ENCODE peak calls at places on chromosome 22, in seven cellular contexts. B is activated CD8-positive, alpha-beta T cell treated with anti-CD3 and anti-CD28 coated beads for 36 hours; K is stimulated activated CD4-positive, alpha-beta T cell treated with anti-CD3 and anti-CD28 coated beads, Interleukin-15, amount 100 ng/mL, for 24 hours; F is Daoy; J is effector memory CD4-positive, alpha-beta T cell; D is H54; L is memory B cell. P is an unnamed sample.

GRCh38 chr22:39593931-39594285 is 23.4 kb downstream of the CACNA1I start:
- DNase-seq in K (no peak), J (no peak), B (no peak), D (no peak), L (no peak), F (no peak), P (no peak)

GRCh38 chr22:38830026-38830844 is 13.6 kb downstream of the NPTXR start:
- DNase-seq in B (no peak), L (no peak), J (no peak), K (no peak), F (no peak), D (no peak), P (no peak)

GRCh38 chr22:38338772-38339379 is 21.6 kb upstream of the CSNK1E start:
- DNase-seq in B (no peak), L (no peak), D (no peak), F (no peak), K (no peak), J (no peak), P (no peak)

GRCh38 chr22:42270178-42270511 is 308 bp downstream of the TCF20 start:
- DNase-seq in K (peak), J (no peak), F (peak), L (peak), B (no peak), D (peak), P (no peak)

GRCh38 chr22:37370306-37370979 is 56.8 kb downstream of the ELFN2 start:
- DNase-seq in L (no peak), J (no peak), K (no peak), D (no peak), F (no peak), B (no peak), P (no peak)

GRCh38 chr22:36578619-36579018 is 49.7 kb upstream of the EIF3D start:
- DNase-seq in J (no peak), K (no peak), D (no peak), L (no peak), F (no peak), B (no peak), P (no peak)

GRCh38 chr22:37848587-37849088 is 581 bp upstream of the EIF3L start:
- DNase-seq in B (peak), J (no peak), L (no peak), K (peak), F (no peak), D (no peak), P (peak)

GRCh38 chr22:36406721-36407120 is 19.0 kb upstream of the MYH9 start:
- DNase-seq in L (no peak), K (no peak), D (no peak), J (no peak), F (no peak), B (no peak), P (no peak)

GRCh38 chr22:30485362-30485988 is 13.7 kb upstream of the SEC14L3 start:
- DNase-seq in B (peak), D (peak), J (peak), F (peak), K (peak), L (peak), P (peak)

GRCh38 chr22:25779426-25779825 is 37.4 kb downstream of the MYO18B start:
- DNase-seq in B (no peak), J (no peak), D (no peak), L (no peak), F (no peak), K (no peak), P (no peak)

GRCh38 chr22:22817468-22818201 is 70.0 kb upstream of the IGLL5 start:
- DNase-seq in L (no peak), F (no peak), K (no peak), J (no peak), D (no peak), B (no peak), P (no peak)

GRCh38 chr22:19959587-19960490 is 18.2 kb upstream of the TXNRD2 start:
- DNase-seq in D (no peak), B (no peak), K (no peak), F (no peak), J (no peak), L (no peak), P (no peak)

GRCh38 chr22:36221799-36222751 is 17.3 kb downstream of the APOL2 start:
- DNase-seq in D (no peak), B (peak), K (peak), F (peak), J (peak), L (peak), P (peak)

GRCh38 chr22:37777122-37777687 is 30.5 kb upstream of the GCAT start:
- DNase-seq in J (no peak), D (peak), K (no peak), L (no peak), B (no peak), F (peak), P (peak)

GRCh38 chr22:41538583-41538982 is 5.7 kb downstream of the POLR3H start:
- DNase-seq in B (no peak), D (no peak), K (no peak), F (no peak), L (no peak), J (no peak), P (no peak)

GRCh38 chr22:50544078-50544745 is 1.5 kb upstream of the KLHDC7B start:
- DNase-seq in J (peak), K (peak), L (peak), D (no peak), B (peak), F (peak), P (peak)

GRCh38 chr22:32858121-32858703 is 56.7 kb downstream of the TIMP3 start:
- DNase-seq in F (no peak), J (no peak), L (no peak), D (no peak), K (no peak), B (no peak), P (no peak)

GRCh38 chr22:23068832-23069385 is 1.4 kb upstream of the GNAZ start:
- DNase-seq in J (no peak), L (no peak), F (no peak), K (no peak), B (no peak), D (no peak), P (no peak)

GRCh38 chr22:32904044-32904443 is 102.5 kb downstream of the TIMP3 start:
- DNase-seq in D (peak), L (no peak), K (peak), F (peak), J (no peak), B (peak), P (peak)

GRCh38 chr22:40444483-40444787 is 74.0 kb downstream of the SGSM3 start:
- DNase-seq in L (no peak), D (no peak), B (no peak), F (no peak), K (no peak), J (no peak), P (no peak)

GRCh38 chr22:36417281-36417686 is 29.5 kb upstream of the MYH9 start:
- DNase-seq in F (peak), B (no peak), L (no peak), K (no peak), D (peak), J (no peak), P (peak)

GRCh38 chr22:46067159-46068111 is 82.9 kb upstream of the PPARA start:
- DNase-seq in K (no peak), L (no peak), B (no peak), D (no peak), F (peak), J (no peak), P (peak)

GRCh38 chr22:49880281-49880680 is 26.6 kb downstream of the ZBED4 start:
- DNase-seq in K (no peak), J (no peak), L (no peak), B (peak), F (no peak), D (no peak), P (peak)

GRCh38 chr22:40567106-40567505 is 69.4 kb downstream of the MRTFA start:
- DNase-seq in J (no peak), L (no peak), B (no peak), F (no peak), D (no peak), K (no peak), P (no peak)

GRCh38 chr22:46504586-46504985 is 32.8 kb downstream of the CELSR1 start:
- DNase-seq in L (no peak), K (no peak), J (no peak), B (no peak), F (no peak), D (no peak), P (no peak)

GRCh38 chr22:21939392-21940319 is 13.0 kb downstream of the PPM1F start:
- DNase-seq in L (no peak), K (no peak), D (no peak), J (no peak), F (no peak), B (no peak), P (no peak)

GRCh38 chr22:42222140-42222539 is 48.3 kb downstream of the TCF20 start:
- DNase-seq in L (no peak), B (no peak), K (no peak), J (no peak), F (no peak), D (no peak), P (no peak)

GRCh38 chr22:18058770-18059169 is 19.0 kb upstream of the PEX26 start:
- DNase-seq in B (no peak), D (no peak), J (no peak), F (no peak), K (no peak), L (no peak), P (no peak)

GRCh38 chr22:49724030-49724892 is 103.4 kb downstream of the BRD1 start:
- DNase-seq in L (no peak), B (peak), J (no peak), K (peak), D (no peak), F (peak), P (no peak)

GRCh38 chr22:23383491-23384450 is 196.3 kb downstream of the IGLL1 start:
- DNase-seq in D (no peak), K (no peak), F (no peak), J (no peak), B (no peak), L (no peak), P (no peak)

GRCh38 chr22:50245214-50246072 is 620 bp upstream of the TUBGCP6 start:
- DNase-seq in L (no peak), K (no peak), D (no peak), F (no peak), B (no peak), J (no peak), P (no peak)

GRCh38 chr22:28279888-28280287 is 360.8 kb upstream of the PITPNB start:
- DNase-seq in K (no peak), F (no peak), J (no peak), B (no peak), L (no peak), D (no peak), P (no peak)

GRCh38 chr22:36900880-36901279 is 12.5 kb upstream of the CSF2RB start:
- DNase-seq in B (no peak), K (no peak), F (no peak), L (no peak), D (no peak), J (no peak), P (no peak)

GRCh38 chr22:19568337-19569311 is 44.4 kb upstream of the CLDN5 start:
- DNase-seq in L (no peak), F (peak), B (no peak), J (no peak), K (no peak), D (peak), P (peak)

GRCh38 chr22:39265143-39265542 is 20.4 kb upstream of the PDGFB start:
- DNase-seq in B (no peak), F (no peak), L (no peak), K (no peak), J (no peak), D (no peak), P (no peak)

GRCh38 chr22:43411981-43412807 is at the start of gene MPPED1:
- DNase-seq in L (no peak), B (no peak), D (no peak), K (no peak), J (no peak), F (no peak), P (no peak)

GRCh38 chr22:49855491-49855911 is 1.9 kb downstream of the ZBED4 start:
- DNase-seq in F (no peak), K (no peak), D (no peak), L (no peak), J (no peak), B (no peak), P (peak)

GRCh38 chr22:21020802-21021429 is 6.0 kb downstream of the P2RX6 start:
- DNase-seq in F (no peak), L (no peak), D (no peak), K (peak), J (no peak), B (peak), P (no peak)

GRCh38 chr22:39940757-39941305 is 19.4 kb upstream of the TMA7B start:
- DNase-seq in J (no peak), B (peak), F (no peak), D (no peak), L (no peak), K (no peak), P (no peak)

GRCh38 chr22:50144005-50144614 is 26.4 kb upstream of the PANX2 start:
- DNase-seq in K (no peak), L (no peak), D (no peak), B (no peak), F (no peak), J (no peak), P (no peak)

P was measured in fibroblast of lung.